ENCODE peak calls at places on chromosome 15, in eight cellular contexts. Q, F, D, K, E, Y, G and R are unnamed samples.

GRCh38 chr15:31455499-31455898 is 128.9 kb downstream of the KLF13 start:
- DNase-seq in F (no peak), G (no peak), K (no peak), Q (no peak), E (peak), Y (no peak), D (no peak), R (no peak)

GRCh38 chr15:66802087-66803001 is 100.3 kb downstream of the SMAD6 start:
- DNase-seq in K (no peak), Y (peak), Q (no peak), E (no peak), F (no peak), D (no peak), G (no peak), R (no peak)

GRCh38 chr15:78985859-78986470 is 41.1 kb upstream of the CTSH start:
- DNase-seq in K (no peak), E (no peak), G (no peak), Y (no peak), Q (no peak), D (no peak), F (no peak), R (no peak)

GRCh38 chr15:62857411-62857853 is 185.1 kb upstream of the TPM1 start:
- DNase-seq in F (no peak), E (no peak), Y (no peak), Q (no peak), G (no peak), K (no peak), D (no peak), R (no peak)

GRCh38 chr15:68378595-68378994 is 53.4 kb downstream of the ITGA11 start:
- DNase-seq in K (no peak), Q (no peak), Y (no peak), D (no peak), E (no peak), G (no peak), F (no peak), R (no peak)

GRCh38 chr15:79122943-79123342 is 32.4 kb upstream of the RASGRF1 start:
- DNase-seq in K (no peak), E (no peak), G (no peak), F (no peak), D (no peak), Q (no peak), Y (no peak), R (no peak)

GRCh38 chr15:36645106-36645505 is 65.7 kb downstream of the CDIN1 start:
- DNase-seq in K (no peak), D (no peak), F (no peak), G (no peak), Y (no peak), Q (no peak), E (no peak), R (no peak)

GRCh38 chr15:38860682-38861081 is 296.1 kb upstream of the RASGRP1 start:
- DNase-seq in Q (no peak), D (no peak), Y (no peak), G (no peak), F (no peak), E (no peak), K (no peak), R (no peak)

GRCh38 chr15:43268111-43269105 is 1.7 kb upstream of the TGM5 start:
- DNase-seq in Y (peak), E (peak), F (no peak), K (no peak), Q (no peak), G (no peak), D (no peak), R (no peak)

GRCh38 chr15:75924576-75924975 is 20.9 kb downstream of the FBXO22 start:
- DNase-seq in G (no peak), K (no peak), F (no peak), Q (no peak), Y (no peak), D (no peak), E (no peak), R (no peak)

GRCh38 chr15:39154136-39154770 is 426.6 kb upstream of the THBS1 start:
- DNase-seq in G (no peak), F (no peak), E (no peak), D (peak), Q (no peak), Y (no peak), K (no peak), R (no peak)

GRCh38 chr15:58738051-58738707 is 11.3 kb downstream of the ADAM10 start:
- DNase-seq in K (peak), Y (peak), E (no peak), G (no peak), Q (no peak), D (no peak), F (no peak), R (no peak)

GRCh38 chr15:98873441-98874218 is 134.0 kb downstream of the PGPEP1L start:
- DNase-seq in F (no peak), G (no peak), E (no peak), Q (no peak), Y (peak), D (no peak), K (peak), R (no peak)

GRCh38 chr15:96796841-96797240 is 466.3 kb downstream of the NR2F2 start:
- DNase-seq in D (no peak), F (no peak), Q (no peak), Y (no peak), E (no peak), G (no peak), K (no peak), R (no peak)

GRCh38 chr15:98954411-98954810 is 53.2 kb downstream of the PGPEP1L start:
- DNase-seq in Y (peak), D (no peak), G (peak), E (no peak), K (peak), F (peak), Q (no peak), R (no peak)

GRCh38 chr15:90020041-90020735 is 19.1 kb downstream of the ZNF710 start:
- DNase-seq in G (peak), E (no peak), Y (no peak), D (no peak), F (no peak), Q (no peak), K (no peak), R (no peak)

GRCh38 chr15:91627473-91628309 is 225.8 kb upstream of the SLCO3A1 start:
- DNase-seq in Q (no peak), G (no peak), F (no peak), D (no peak), Y (no peak), K (peak), E (no peak), R (no peak)

GRCh38 chr15:100721758-100722550 is 119.6 kb downstream of the ASB7 start:
- DNase-seq in F (peak), E (peak), G (no peak), Q (no peak), K (peak), D (peak), Y (peak), R (no peak)

GRCh38 chr15:98452238-98452637 is 196.1 kb upstream of the IGF1R start:
- DNase-seq in F (no peak), K (no peak), Q (no peak), Y (no peak), E (no peak), G (no peak), D (no peak), R (no peak)

GRCh38 chr15:79641841-79642240 is 209.7 kb downstream of the MINAR1 start:
- DNase-seq in F (no peak), K (no peak), D (no peak), E (no peak), Y (no peak), G (no peak), Q (no peak), R (no peak)

GRCh38 chr15:41925209-41925608 is 31.4 kb upstream of the SPTBN5 start:
- DNase-seq in Y (no peak), Q (no peak), K (no peak), G (no peak), E (no peak), D (no peak), F (no peak), R (no peak)

GRCh38 chr15:53918180-53919079 is 59.8 kb upstream of the UNC13C start:
- DNase-seq in K (no peak), D (peak), Y (no peak), F (no peak), Q (no peak), E (no peak), G (no peak), R (no peak)

GRCh38 chr15:29849716-29850115 is 27.4 kb upstream of the TJP1 start:
- DNase-seq in Y (no peak), Q (no peak), K (no peak), D (no peak), E (no peak), G (no peak), F (no peak), R (no peak)

GRCh38 chr15:50344006-50344464 is 11.0 kb downstream of the GABPB1 start:
- DNase-seq in G (no peak), K (no peak), F (no peak), Q (no peak), E (no peak), D (peak), Y (no peak), R (no peak)

GRCh38 chr15:34691024-34691423 is 63.8 kb downstream of the GJD2 start:
- DNase-seq in K (no peak), Q (no peak), F (no peak), D (no peak), Y (peak), E (no peak), G (no peak), R (no peak)

GRCh38 chr15:26891448-26891881 is 24.6 kb downstream of the GABRA5 start:
- DNase-seq in G (peak), Y (peak), E (peak), K (peak), F (peak), D (peak), Q (peak), R (peak)

GRCh38 chr15:29692527-29692926 is 129.7 kb downstream of the TJP1 start:
- DNase-seq in G (no peak), E (no peak), D (no peak), K (no peak), Q (no peak), Y (no peak), F (no peak), R (no peak)

GRCh38 chr15:73906346-73907017 is 19.8 kb upstream of the LOXL1 start:
- DNase-seq in E (no peak), K (peak), D (no peak), G (no peak), Y (peak), F (no peak), Q (no peak), R (no peak)

GRCh38 chr15:31128919-31129768 is 27.6 kb upstream of the TRPM1 start:
- DNase-seq in F (peak), K (peak), E (peak), G (peak), Y (peak), D (peak), Q (peak), R (peak)

GRCh38 chr15:38430106-38430760 is 23.7 kb upstream of the FAM98B start:
- DNase-seq in G (no peak), D (no peak), F (no peak), Y (no peak), E (no peak), K (no peak), Q (no peak), R (no peak)

GRCh38 chr15:31393441-31394091 is 66.9 kb downstream of the KLF13 start:
- DNase-seq in Y (no peak), Q (no peak), E (no peak), G (no peak), K (no peak), D (no peak), F (no peak), R (peak)

GRCh38 chr15:54099010-54099409 is 120.8 kb downstream of the UNC13C start:
- DNase-seq in D (no peak), G (no peak), Q (no peak), E (no peak), F (no peak), K (no peak), Y (no peak), R (no peak)

GRCh38 chr15:63944681-63944955 is 101.7 kb downstream of the DAPK2 start:
- DNase-seq in K (no peak), E (peak), Y (no peak), G (no peak), Q (no peak), D (no peak), F (no peak), R (no peak)

GRCh38 chr15:39746176-39746575 is 36.5 kb downstream of the FSIP1 start:
- DNase-seq in E (no peak), Y (no peak), Q (no peak), K (no peak), D (no peak), G (no peak), F (no peak), R (no peak)

GRCh38 chr15:42508263-42508690 is 12.8 kb downstream of the SNAP23 start:
- DNase-seq in Q (no peak), G (no peak), K (no peak), Y (peak), F (no peak), D (no peak), E (no peak), R (no peak)

GRCh38 chr15:68487087-68487843 is 55.3 kb upstream of the ITGA11 start:
- DNase-seq in D (no peak), Y (peak), E (no peak), F (no peak), K (peak), Q (no peak), G (no peak), R (no peak)

GRCh38 chr15:86608461-86608860 is 528.8 kb downstream of the AGBL1 start:
- DNase-seq in Y (no peak), E (no peak), F (no peak), Q (no peak), G (no peak), K (no peak), D (no peak), R (no peak)